ENCODE peak calls at places on chromosome 11, in four cellular contexts. One of them, this sample, is unnamed.

GRCh38 chr11:396948-397548 is 3.0 kb downstream of the PKP3 start:
- DNase-seq in activated T-helper 1 cell treated with anti-CD3 and anti-CD28 coated beads, Interleukin-2, amount 50 U/mL, for 16 hours: no peak
- DNase-seq in A673: no peak
- DNase-seq in activated gamma-delta T cell treated with anti-CD3 and anti-CD28 coated beads, Interleukin-2, amount 50 U/mL, for 16 hours: no peak
- DNase-seq in this sample: peak

GRCh38 chr11:69207165-69207889 is 51.6 kb downstream of the SMIM38 start:
- DNase-seq in activated gamma-delta T cell treated with anti-CD3 and anti-CD28 coated beads, Interleukin-2, amount 50 U/mL, for 16 hours: no peak
- DNase-seq in activated T-helper 1 cell treated with anti-CD3 and anti-CD28 coated beads, Interleukin-2, amount 50 U/mL, for 16 hours: no peak
- DNase-seq in A673: no peak
- DNase-seq in this sample: no peak

GRCh38 chr11:73939096-73939495 is 11.7 kb upstream of the DNAJB13 start:
- DNase-seq in A673: no peak
- DNase-seq in activated T-helper 1 cell treated with anti-CD3 and anti-CD28 coated beads, Interleukin-2, amount 50 U/mL, for 16 hours: no peak
- DNase-seq in activated gamma-delta T cell treated with anti-CD3 and anti-CD28 coated beads, Interleukin-2, amount 50 U/mL, for 16 hours: no peak
- DNase-seq in this sample: no peak

GRCh38 chr11:12827929-12828812 is 153.9 kb downstream of the TEAD1 start:
- DNase-seq in activated gamma-delta T cell treated with anti-CD3 and anti-CD28 coated beads, Interleukin-2, amount 50 U/mL, for 16 hours: no peak
- DNase-seq in A673: peak
- DNase-seq in activated T-helper 1 cell treated with anti-CD3 and anti-CD28 coated beads, Interleukin-2, amount 50 U/mL, for 16 hours: no peak
- DNase-seq in this sample: peak

GRCh38 chr11:84854498-84854880 is 772.7 kb downstream of the DLG2 start:
- DNase-seq in activated T-helper 1 cell treated with anti-CD3 and anti-CD28 coated beads, Interleukin-2, amount 50 U/mL, for 16 hours: no peak
- DNase-seq in activated gamma-delta T cell treated with anti-CD3 and anti-CD28 coated beads, Interleukin-2, amount 50 U/mL, for 16 hours: no peak
- DNase-seq in A673: no peak
- DNase-seq in this sample: no peak

GRCh38 chr11:1565173-1565903 is 6.7 kb downstream of the DUSP8 start:
- DNase-seq in activated gamma-delta T cell treated with anti-CD3 and anti-CD28 coated beads, Interleukin-2, amount 50 U/mL, for 16 hours: no peak
- DNase-seq in A673: no peak
- DNase-seq in activated T-helper 1 cell treated with anti-CD3 and anti-CD28 coated beads, Interleukin-2, amount 50 U/mL, for 16 hours: no peak
- DNase-seq in this sample: peak

GRCh38 chr11:33753304-33753703 is 17.1 kb upstream of the CD59 start:
- DNase-seq in activated T-helper 1 cell treated with anti-CD3 and anti-CD28 coated beads, Interleukin-2, amount 50 U/mL, for 16 hours: no peak
- DNase-seq in A673: no peak
- DNase-seq in activated gamma-delta T cell treated with anti-CD3 and anti-CD28 coated beads, Interleukin-2, amount 50 U/mL, for 16 hours: no peak
- DNase-seq in this sample: no peak

GRCh38 chr11:116882386-116882785 is 45.0 kb upstream of the APOA1 start:
- DNase-seq in activated gamma-delta T cell treated with anti-CD3 and anti-CD28 coated beads, Interleukin-2, amount 50 U/mL, for 16 hours: no peak
- DNase-seq in A673: no peak
- DNase-seq in activated T-helper 1 cell treated with anti-CD3 and anti-CD28 coated beads, Interleukin-2, amount 50 U/mL, for 16 hours: no peak
- DNase-seq in this sample: no peak

GRCh38 chr11:34235591-34236071 is 122.2 kb downstream of the ABTB2 start:
- DNase-seq in activated gamma-delta T cell treated with anti-CD3 and anti-CD28 coated beads, Interleukin-2, amount 50 U/mL, for 16 hours: no peak
- DNase-seq in A673: no peak
- DNase-seq in activated T-helper 1 cell treated with anti-CD3 and anti-CD28 coated beads, Interleukin-2, amount 50 U/mL, for 16 hours: no peak
- DNase-seq in this sample: peak

GRCh38 chr11:35507688-35508087 is 17.7 kb downstream of the PAMR1 start:
- DNase-seq in activated T-helper 1 cell treated with anti-CD3 and anti-CD28 coated beads, Interleukin-2, amount 50 U/mL, for 16 hours: no peak
- DNase-seq in activated gamma-delta T cell treated with anti-CD3 and anti-CD28 coated beads, Interleukin-2, amount 50 U/mL, for 16 hours: no peak
- DNase-seq in A673: no peak
- DNase-seq in this sample: peak